ENCODE peak calls at places on chromosomes 6 and 20, in seven cellular contexts. One of them, this sample, is unnamed.

GRCh38 chr20:19079536-19080299 is 132.7 kb upstream of the SLC24A3 start:
- DNase-seq in OCI-LY7: no peak
- DNase-seq in left ventricle myocardium inferior: no peak
- DNase-seq in neural progenitor cell: no peak
- DNase-seq in PC-9: no peak
- DNase-seq in naive thymus-derived CD4-positive, alpha-beta T cell: no peak
- DNase-seq in colonic mucosa: no peak
- DNase-seq in this sample: no peak

GRCh38 chr20:6665621-6666345 is 101.7 kb upstream of the BMP2 start:
- DNase-seq in neural progenitor cell: no peak
- DNase-seq in naive thymus-derived CD4-positive, alpha-beta T cell: no peak
- DNase-seq in colonic mucosa: no peak
- DNase-seq in PC-9: no peak
- DNase-seq in left ventricle myocardium inferior: no peak
- DNase-seq in OCI-LY7: no peak
- DNase-seq in this sample: no peak

GRCh38 chr6:164967102-164967501 is 342.3 kb downstream of the C6orf118 start:
- DNase-seq in naive thymus-derived CD4-positive, alpha-beta T cell: no peak
- DNase-seq in left ventricle myocardium inferior: no peak
- DNase-seq in colonic mucosa: no peak
- DNase-seq in PC-9: no peak
- DNase-seq in neural progenitor cell: peak; percentile 7
- DNase-seq in OCI-LY7: no peak
- DNase-seq in this sample: no peak

GRCh38 chr20:54004397-54004940 is 65.9 kb downstream of the BCAS1 start:
- DNase-seq in OCI-LY7: no peak
- DNase-seq in PC-9: no peak
- DNase-seq in left ventricle myocardium inferior: no peak
- DNase-seq in naive thymus-derived CD4-positive, alpha-beta T cell: no peak
- DNase-seq in colonic mucosa: no peak
- DNase-seq in neural progenitor cell: no peak
- DNase-seq in this sample: no peak

GRCh38 chr6:47169785-47170685 is 127.9 kb upstream of the ADGRF1 start:
- DNase-seq in OCI-LY7: peak; percentile 22
- DNase-seq in left ventricle myocardium inferior: no peak
- DNase-seq in naive thymus-derived CD4-positive, alpha-beta T cell: no peak
- DNase-seq in colonic mucosa: no peak
- DNase-seq in neural progenitor cell: no peak
- DNase-seq in PC-9: no peak
- DNase-seq in this sample: no peak

GRCh38 chr20:22688485-22688884 is 104.1 kb upstream of the FOXA2 start:
- DNase-seq in OCI-LY7: no peak
- DNase-seq in colonic mucosa: no peak
- DNase-seq in naive thymus-derived CD4-positive, alpha-beta T cell: no peak
- DNase-seq in PC-9: no peak
- DNase-seq in neural progenitor cell: no peak
- DNase-seq in left ventricle myocardium inferior: no peak
- DNase-seq in this sample: no peak

GRCh38 chr6:14995966-14996602 is 249.8 kb upstream of the JARID2 start:
- DNase-seq in left ventricle myocardium inferior: no peak
- DNase-seq in neural progenitor cell: no peak
- DNase-seq in PC-9: no peak
- DNase-seq in colonic mucosa: no peak
- DNase-seq in OCI-LY7: no peak
- DNase-seq in naive thymus-derived CD4-positive, alpha-beta T cell: no peak
- DNase-seq in this sample: no peak

GRCh38 chr20:31663838-31664695 is 26.4 kb downstream of the COX4I2 start:
- DNase-seq in naive thymus-derived CD4-positive, alpha-beta T cell: no peak
- DNase-seq in PC-9: no peak
- DNase-seq in neural progenitor cell: no peak
- DNase-seq in left ventricle myocardium inferior: no peak
- DNase-seq in colonic mucosa: peak; percentile 77
- DNase-seq in OCI-LY7: no peak
- DNase-seq in this sample: peak; percentile 14

GRCh38 chr6:41355952-41356351 is 20.5 kb downstream of the NCR2 start:
- DNase-seq in neural progenitor cell: no peak
- DNase-seq in OCI-LY7: no peak
- DNase-seq in colonic mucosa: no peak
- DNase-seq in PC-9: no peak
- DNase-seq in naive thymus-derived CD4-positive, alpha-beta T cell: no peak
- DNase-seq in left ventricle myocardium inferior: no peak
- DNase-seq in this sample: no peak

GRCh38 chr20:19981091-19981490 is 36.1 kb upstream of the NAA20 start:
- DNase-seq in naive thymus-derived CD4-positive, alpha-beta T cell: no peak
- DNase-seq in PC-9: peak; percentile 46
- DNase-seq in neural progenitor cell: no peak
- DNase-seq in OCI-LY7: no peak
- DNase-seq in colonic mucosa: no peak
- DNase-seq in left ventricle myocardium inferior: no peak
- DNase-seq in this sample: no peak

GRCh38 chr6:119463081-119463626 is 113.6 kb upstream of the MAN1A1 start:
- DNase-seq in left ventricle myocardium inferior: no peak
- DNase-seq in PC-9: no peak
- DNase-seq in colonic mucosa: no peak
- DNase-seq in naive thymus-derived CD4-positive, alpha-beta T cell: no peak
- DNase-seq in neural progenitor cell: no peak
- DNase-seq in OCI-LY7: peak; percentile 27
- DNase-seq in this sample: no peak

GRCh38 chr6:130326496-130326895 is 39.3 kb upstream of the TMEM200A start:
- DNase-seq in left ventricle myocardium inferior: no peak
- DNase-seq in OCI-LY7: no peak
- DNase-seq in PC-9: no peak
- DNase-seq in neural progenitor cell: no peak
- DNase-seq in naive thymus-derived CD4-positive, alpha-beta T cell: no peak
- DNase-seq in colonic mucosa: no peak
- DNase-seq in this sample: no peak

GRCh38 chr20:10359621-10360040 is 74.4 kb downstream of the MKKS start:
- DNase-seq in naive thymus-derived CD4-positive, alpha-beta T cell: no peak
- DNase-seq in neural progenitor cell: no peak
- DNase-seq in OCI-LY7: no peak
- DNase-seq in left ventricle myocardium inferior: no peak
- DNase-seq in colonic mucosa: no peak
- DNase-seq in PC-9: no peak
- DNase-seq in this sample: no peak

GRCh38 chr6:121297699-121298098 is 36.6 kb downstream of the TBC1D32 start:
- DNase-seq in colonic mucosa: no peak
- DNase-seq in left ventricle myocardium inferior: no peak
- DNase-seq in naive thymus-derived CD4-positive, alpha-beta T cell: no peak
- DNase-seq in PC-9: no peak
- DNase-seq in OCI-LY7: no peak
- DNase-seq in neural progenitor cell: no peak
- DNase-seq in this sample: no peak

GRCh38 chr20:9241232-9241692 is 172.4 kb downstream of the PLCB4 start:
- DNase-seq in colonic mucosa: no peak
- DNase-seq in left ventricle myocardium inferior: no peak
- DNase-seq in neural progenitor cell: no peak
- DNase-seq in OCI-LY7: no peak
- DNase-seq in PC-9: peak; percentile 42
- DNase-seq in naive thymus-derived CD4-positive, alpha-beta T cell: no peak
- DNase-seq in this sample: no peak

GRCh38 chr6:33585403-33586107 is 5.5 kb upstream of the BAK1 start:
- DNase-seq in naive thymus-derived CD4-positive, alpha-beta T cell: peak; percentile 90
- DNase-seq in left ventricle myocardium inferior: peak; percentile 78
- DNase-seq in neural progenitor cell: peak; percentile 77
- DNase-seq in PC-9: peak; percentile 80
- DNase-seq in colonic mucosa: peak; percentile 89
- DNase-seq in OCI-LY7: peak; percentile 93
- DNase-seq in this sample: peak; percentile 89

GRCh38 chr6:33276864-33277662 is at the start of gene B3GALT4:
- DNase-seq in colonic mucosa: peak; percentile 93
- DNase-seq in neural progenitor cell: peak; percentile 93
- DNase-seq in OCI-LY7: peak; percentile 83
- DNase-seq in naive thymus-derived CD4-positive, alpha-beta T cell: peak; percentile 66
- DNase-seq in PC-9: peak; percentile 93
- DNase-seq in left ventricle myocardium inferior: peak; percentile 78
- DNase-seq in this sample: peak; percentile 87

GRCh38 chr6:83872386-83873118 is 13.1 kb downstream of the CYB5R4 start:
- DNase-seq in naive thymus-derived CD4-positive, alpha-beta T cell: no peak
- DNase-seq in left ventricle myocardium inferior: no peak
- DNase-seq in neural progenitor cell: no peak
- DNase-seq in colonic mucosa: no peak
- DNase-seq in PC-9: no peak
- DNase-seq in OCI-LY7: no peak
- DNase-seq in this sample: no peak

GRCh38 chr20:36491901-36492617 is 49.3 kb upstream of the MYL9 start:
- DNase-seq in PC-9: no peak
- DNase-seq in OCI-LY7: peak; percentile 51
- DNase-seq in naive thymus-derived CD4-positive, alpha-beta T cell: peak; percentile 65
- DNase-seq in neural progenitor cell: no peak
- DNase-seq in colonic mucosa: no peak
- DNase-seq in left ventricle myocardium inferior: no peak
- DNase-seq in this sample: no peak

GRCh38 chr6:135052939-135053338 is 1.7 kb downstream of the HBS1L start:
- DNase-seq in neural progenitor cell: no peak
- DNase-seq in OCI-LY7: no peak
- DNase-seq in colonic mucosa: no peak
- DNase-seq in left ventricle myocardium inferior: no peak
- DNase-seq in PC-9: no peak
- DNase-seq in naive thymus-derived CD4-positive, alpha-beta T cell: no peak
- DNase-seq in this sample: no peak

GRCh38 chr6:63975685-63976084 is 340.1 kb downstream of the PHF3 start:
- DNase-seq in naive thymus-derived CD4-positive, alpha-beta T cell: no peak
- DNase-seq in colonic mucosa: no peak
- DNase-seq in OCI-LY7: no peak
- DNase-seq in neural progenitor cell: no peak
- DNase-seq in left ventricle myocardium inferior: no peak
- DNase-seq in PC-9: no peak
- DNase-seq in this sample: no peak

GRCh38 chr6:20569000-20569610 is 34.8 kb downstream of the CDKAL1 start:
- DNase-seq in neural progenitor cell: no peak
- DNase-seq in naive thymus-derived CD4-positive, alpha-beta T cell: no peak
- DNase-seq in PC-9: no peak
- DNase-seq in left ventricle myocardium inferior: no peak
- DNase-seq in colonic mucosa: no peak
- DNase-seq in OCI-LY7: no peak
- DNase-seq in this sample: no peak

GRCh38 chr20:51021067-51022025 is 1.6 kb downstream of the KCNG1 start:
- DNase-seq in naive thymus-derived CD4-positive, alpha-beta T cell: no peak
- DNase-seq in PC-9: no peak
- DNase-seq in left ventricle myocardium inferior: no peak
- DNase-seq in OCI-LY7: no peak
- DNase-seq in colonic mucosa: no peak
- DNase-seq in neural progenitor cell: peak; percentile 64
- DNase-seq in this sample: peak; percentile 31

GRCh38 chr20:51023617-51024155 is 779 bp upstream of the KCNG1 start:
- DNase-seq in PC-9: no peak
- DNase-seq in naive thymus-derived CD4-positive, alpha-beta T cell: no peak
- DNase-seq in colonic mucosa: no peak
- DNase-seq in neural progenitor cell: no peak
- DNase-seq in left ventricle myocardium inferior: no peak
- DNase-seq in OCI-LY7: no peak
- DNase-seq in this sample: no peak

GRCh38 chr20:51020657-51021056 is 2.2 kb downstream of the KCNG1 start:
- DNase-seq in PC-9: no peak
- DNase-seq in colonic mucosa: no peak
- DNase-seq in OCI-LY7: no peak
- DNase-seq in naive thymus-derived CD4-positive, alpha-beta T cell: no peak
- DNase-seq in left ventricle myocardium inferior: no peak
- DNase-seq in neural progenitor cell: peak; percentile 46
- DNase-seq in this sample: no peak

GRCh38 chr20:51022803-51023616 is at the start of gene KCNG1:
- DNase-seq in left ventricle myocardium inferior: peak; percentile 68
- DNase-seq in OCI-LY7: no peak
- DNase-seq in naive thymus-derived CD4-positive, alpha-beta T cell: no peak
- DNase-seq in neural progenitor cell: peak; percentile 93
- DNase-seq in colonic mucosa: peak; percentile 78
- DNase-seq in PC-9: peak; percentile 16
- DNase-seq in this sample: peak; percentile 81

GRCh38 chr20:51022227-51022802 is 592 bp downstream of the KCNG1 start:
- DNase-seq in PC-9: no peak
- DNase-seq in neural progenitor cell: no peak
- DNase-seq in colonic mucosa: no peak
- DNase-seq in naive thymus-derived CD4-positive, alpha-beta T cell: no peak
- DNase-seq in left ventricle myocardium inferior: no peak
- DNase-seq in OCI-LY7: no peak
- DNase-seq in this sample: no peak
- H3K4me3 ChIP-seq in PC-9: no peak overlapping the region
- H3K4me3 ChIP-seq in neural progenitor cell: peak overlapping the region; percentile 54
- H3K4me3 ChIP-seq in colonic mucosa: peak overlapping the region; percentile 67
- H3K4me3 ChIP-seq in naive thymus-derived CD4-positive, alpha-beta T cell: no peak overlapping the region
- H3K4me3 ChIP-seq in left ventricle myocardium inferior: peak overlapping the region; percentile 65
- H3K4me3 ChIP-seq in OCI-LY7: no peak overlapping the region
- H3K4me3 ChIP-seq in this sample: peak overlapping the region; percentile 44

GRCh38 chr20:481167-481566 is 18.8 kb upstream of the TBC1D20 start:
- DNase-seq in PC-9: no peak
- DNase-seq in naive thymus-derived CD4-positive, alpha-beta T cell: no peak
- DNase-seq in neural progenitor cell: no peak
- DNase-seq in left ventricle myocardium inferior: no peak
- DNase-seq in colonic mucosa: no peak
- DNase-seq in OCI-LY7: no peak
- DNase-seq in this sample: no peak
- H3K4me1 ChIP-seq in PC-9: no peaks in the 10 kb centered on the region
- H3K4me1 ChIP-seq in naive thymus-derived CD4-positive, alpha-beta T cell: no peaks in the 10 kb centered on the region
- H3K4me1 ChIP-seq in neural progenitor cell: no peaks in the 10 kb centered on the region
- H3K4me1 ChIP-seq in left ventricle myocardium inferior: peaks cover 18% of the 10 kb centered on the region
- H3K4me1 ChIP-seq in colonic mucosa: no peaks in the 10 kb centered on the region
- H3K4me1 ChIP-seq in OCI-LY7: no peaks in the 10 kb centered on the region
- H3K4me1 ChIP-seq in this sample: no peaks in the 10 kb centered on the region

GRCh38 chr20:50731055-50731929 is at the start of gene PARD6B:
- DNase-seq in PC-9: peak; percentile 100
- DNase-seq in OCI-LY7: peak; percentile 100
- DNase-seq in colonic mucosa: peak; percentile 99
- DNase-seq in left ventricle myocardium inferior: peak; percentile 96
- DNase-seq in naive thymus-derived CD4-positive, alpha-beta T cell: peak; percentile 98
- DNase-seq in neural progenitor cell: peak; percentile 100
- DNase-seq in this sample: peak; percentile 99

GRCh38 chr20:50729925-50730764 is 1.2 kb upstream of the PARD6B start:
- DNase-seq in left ventricle myocardium inferior: no peak
- DNase-seq in neural progenitor cell: no peak
- DNase-seq in naive thymus-derived CD4-positive, alpha-beta T cell: no peak
- DNase-seq in PC-9: no peak
- DNase-seq in colonic mucosa: peak; percentile 47
- DNase-seq in OCI-LY7: no peak
- DNase-seq in this sample: no peak

GRCh38 chr20:50731930-50732690 is 730 bp downstream of the PARD6B start:
- DNase-seq in OCI-LY7: peak; percentile 33
- DNase-seq in neural progenitor cell: peak; percentile 85
- DNase-seq in colonic mucosa: no peak
- DNase-seq in left ventricle myocardium inferior: no peak
- DNase-seq in naive thymus-derived CD4-positive, alpha-beta T cell: peak; percentile 10
- DNase-seq in PC-9: no peak
- DNase-seq in this sample: peak; percentile 48

GRCh38 chr20:50728981-50729874 is 2.2 kb upstream of the PARD6B start:
- DNase-seq in naive thymus-derived CD4-positive, alpha-beta T cell: no peak
- DNase-seq in neural progenitor cell: no peak
- DNase-seq in colonic mucosa: peak; percentile 77
- DNase-seq in PC-9: peak; percentile 84
- DNase-seq in left ventricle myocardium inferior: no peak
- DNase-seq in OCI-LY7: peak; percentile 18
- DNase-seq in this sample: no peak

GRCh38 chr20:50730765-50731054 is 670 bp upstream of the PARD6B start:
- DNase-seq in naive thymus-derived CD4-positive, alpha-beta T cell: no peak
- DNase-seq in left ventricle myocardium inferior: no peak
- DNase-seq in PC-9: no peak
- DNase-seq in neural progenitor cell: no peak
- DNase-seq in OCI-LY7: no peak
- DNase-seq in colonic mucosa: no peak
- DNase-seq in this sample: no peak
- H3K4me3 ChIP-seq in naive thymus-derived CD4-positive, alpha-beta T cell: peak overlapping the region; percentile 80
- H3K4me3 ChIP-seq in left ventricle myocardium inferior: peak overlapping the region; percentile 92
- H3K4me3 ChIP-seq in PC-9: peak overlapping the region; percentile 62
- H3K4me3 ChIP-seq in neural progenitor cell: peak overlapping the region; percentile 53
- H3K4me3 ChIP-seq in OCI-LY7: peak overlapping the region; percentile 69
- H3K4me3 ChIP-seq in colonic mucosa: peak overlapping the region; percentile 94
- H3K4me3 ChIP-seq in this sample: peak overlapping the region; percentile 67

GRCh38 chr6:3751019-3751729 is at the start of gene PXDC1:
- DNase-seq in neural progenitor cell: peak; percentile 57
- DNase-seq in OCI-LY7: no peak
- DNase-seq in PC-9: peak; percentile 14
- DNase-seq in left ventricle myocardium inferior: no peak
- DNase-seq in naive thymus-derived CD4-positive, alpha-beta T cell: peak; percentile 40
- DNase-seq in colonic mucosa: no peak
- DNase-seq in this sample: peak; percentile 36
- H3K4me1 ChIP-seq in neural progenitor cell: peaks cover 7% of the 10 kb centered on the region
- H3K4me1 ChIP-seq in OCI-LY7: no peaks in the 10 kb centered on the region
- H3K4me1 ChIP-seq in PC-9: peaks cover 5% of the 10 kb centered on the region
- H3K4me1 ChIP-seq in left ventricle myocardium inferior: peaks cover 69% of the 10 kb centered on the region
- H3K4me1 ChIP-seq in naive thymus-derived CD4-positive, alpha-beta T cell: no peaks in the 10 kb centered on the region
- H3K4me1 ChIP-seq in colonic mucosa: peaks cover 8% of the 10 kb centered on the region
- H3K4me1 ChIP-seq in this sample: peaks cover 11% of the 10 kb centered on the region